ENCODE peak calls at places on chromosome 2, in four cellular contexts. W, Q, H and X are unnamed samples.
A peak's percentile ranks its signal among the peaks of the same experiment; 100 is the strongest.

GRCh38 chr2:111053266-111053665 is 67.4 kb upstream of the BCL2L11 start:
- DNase-seq in W (no peak), Q (no peak), H (no peak), X (no peak)

GRCh38 chr2:12020833-12021469 is 274.5 kb downstream of the LPIN1 start:
- DNase-seq in W (no peak), Q (no peak), H (no peak), X (no peak)

GRCh38 chr2:230881840-230882239 is 17.1 kb downstream of the ITM2C start:
- DNase-seq in W (no peak), Q (peak; percentile 28), H (no peak), X (no peak)

GRCh38 chr2:38407111-38407682 is 30.1 kb upstream of the ATL2 start:
- DNase-seq in W (no peak), Q (no peak), H (no peak), X (peak; percentile 87)

GRCh38 chr2:12299431-12299830 is 417.3 kb upstream of the TRIB2 start:
- DNase-seq in W (no peak), Q (no peak), H (no peak), X (no peak)

GRCh38 chr2:10267551-10268465 is 34.9 kb upstream of the HPCAL1 start:
- DNase-seq in W (no peak), Q (peak; percentile 61), H (no peak), X (peak; percentile 54)

GRCh38 chr2:18976112-18976961 is 382.1 kb downstream of the OSR1 start:
- DNase-seq in W (peak; percentile 94), Q (no peak), H (no peak), X (no peak)

GRCh38 chr2:238728322-238729260 is 119.3 kb upstream of the TWIST2 start:
- DNase-seq in W (peak; percentile 76), Q (no peak), H (no peak), X (peak; percentile 89)

GRCh38 chr2:176118606-176119370 is 2.2 kb downstream of the HOXD10 start:
- DNase-seq in W (no peak), Q (peak; percentile 71), H (no peak), X (peak; percentile 84)

GRCh38 chr2:190717764-190718651 is 69.1 kb downstream of the NAB1 start:
- DNase-seq in W (no peak), Q (no peak), H (no peak), X (no peak)

GRCh38 chr2:27379840-27380625 is 501 bp downstream of the ZNF513 start:
- DNase-seq in W (peak; percentile 76), Q (peak; percentile 43), H (peak; percentile 71), X (peak; percentile 69)

GRCh38 chr2:196266351-196266750 is 95.0 kb upstream of the STK17B start:
- DNase-seq in W (no peak), Q (no peak), H (no peak), X (no peak)

GRCh38 chr2:240934701-240935100 is 28.6 kb downstream of the CROCC2 start:
- DNase-seq in W (no peak), Q (peak; percentile 28), H (no peak), X (no peak)

GRCh38 chr2:177782613-177783012 is 290.0 kb downstream of the PDE11A start:
- DNase-seq in W (no peak), Q (no peak), H (no peak), X (no peak)

GRCh38 chr2:146917430-146918037 is 927.3 kb upstream of the ACVR2A start:
- DNase-seq in W (no peak), Q (no peak), H (no peak), X (no peak)

GRCh38 chr2:5520352-5520996 is 171.7 kb upstream of the SOX11 start:
- DNase-seq in W (peak; percentile 4), Q (no peak), H (no peak), X (no peak)

GRCh38 chr2:204967199-204967995 is 422.1 kb downstream of the PARD3B start:
- DNase-seq in W (no peak), Q (no peak), H (no peak), X (peak; percentile 24)

GRCh38 chr2:231476920-231477319 is 12.6 kb upstream of the NCL start:
- DNase-seq in W (no peak), Q (no peak), H (no peak), X (no peak)

GRCh38 chr2:176270100-176270750 is 983 bp downstream of the MTX2 start:
- DNase-seq in W (peak; percentile 12), Q (no peak), H (no peak), X (no peak)

GRCh38 chr2:191436368-191437055 is 191.3 kb downstream of the MYO1B start:
- DNase-seq in W (no peak), Q (no peak), H (no peak), X (no peak)

GRCh38 chr2:1591461-1591770 is 152.9 kb downstream of the PXDN start:
- DNase-seq in W (no peak), Q (peak; percentile 33), H (no peak), X (no peak)

GRCh38 chr2:1588994-1589611 is 155.2 kb downstream of the PXDN start:
- DNase-seq in W (peak; percentile 43), Q (peak; percentile 56), H (no peak), X (peak; percentile 69)

GRCh38 chr2:1591978-1592907 is 152.1 kb downstream of the PXDN start:
- DNase-seq in W (peak; percentile 77), Q (peak; percentile 91), H (peak; percentile 46), X (peak; percentile 93)

GRCh38 chr2:1588051-1588993 is 156.0 kb downstream of the PXDN start:
- DNase-seq in W (no peak), Q (no peak), H (no peak), X (no peak)

DNA sequence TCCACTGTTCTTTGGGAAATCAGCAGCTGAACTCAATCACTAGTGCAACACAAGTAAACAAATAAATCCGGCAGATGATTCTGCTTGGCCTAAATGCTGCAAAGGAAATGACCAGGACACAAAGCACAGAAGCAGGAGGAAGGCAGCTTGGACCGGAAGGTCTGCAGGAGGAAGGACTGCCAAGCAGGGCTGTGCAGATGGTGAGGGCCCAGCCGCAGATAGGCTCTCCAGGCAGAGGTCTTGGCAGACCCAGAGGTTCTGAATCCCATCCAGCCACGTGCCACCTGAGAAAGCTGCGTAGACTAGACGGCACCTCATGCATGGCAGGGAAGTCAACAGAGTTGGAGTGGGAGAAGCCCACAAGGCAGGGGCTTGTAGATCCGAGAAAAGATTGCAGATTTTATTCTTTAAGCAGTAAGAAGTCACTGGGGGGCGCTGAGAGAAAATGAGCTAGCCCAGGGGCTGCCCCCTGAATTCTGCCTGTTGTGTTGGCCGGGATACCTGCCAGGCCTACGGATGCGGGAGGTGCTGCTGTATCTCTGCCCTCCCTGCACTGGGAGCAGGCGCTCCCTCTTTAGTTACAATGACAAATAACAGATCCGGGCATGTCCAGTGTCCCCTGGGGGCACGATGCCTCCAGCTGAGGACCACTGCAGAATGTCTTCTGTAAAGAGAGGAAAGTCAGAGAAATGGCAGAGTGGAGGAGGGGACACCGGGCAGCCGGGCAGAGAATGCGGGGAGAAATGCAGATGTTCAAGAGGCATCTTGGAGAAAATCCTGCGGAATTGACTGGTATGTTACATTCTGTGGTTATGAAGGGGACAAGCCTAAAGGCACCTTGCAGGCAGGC is 153.5 kb downstream of the PXDN start:
- DNase-seq in W (no peak), Q (peak; percentile 63), H (no peak), X (peak; percentile 44)
- H2BK5ac ChIP-seq in W (no peak overlapping the region), Q (no peak overlapping the region), H (peak overlapping the region; percentile 7), X (no peak overlapping the region)

GRCh38 chr2:218645126-218645525 is 14.3 kb downstream of the ZNF142 start:
- DNase-seq in W (peak; percentile 62), Q (no peak), H (no peak), X (no peak)
- H2BK5ac ChIP-seq in W (peak overlapping the region; percentile 7), Q (no peak overlapping the region), H (no peak overlapping the region), X (no peak overlapping the region)

GRCh38 chr2:127105656-127106456 is 1.1 kb downstream of the BIN1 start:
- DNase-seq in W (peak; percentile 61), Q (peak; percentile 69), H (peak; percentile 51), X (peak; percentile 75)

GRCh38 chr2:127103243-127104165 is 3.5 kb downstream of the BIN1 start:
- DNase-seq in W (no peak), Q (peak; percentile 18), H (no peak), X (no peak)

GRCh38 chr2:127104166-127104660 is 2.7 kb downstream of the BIN1 start:
- DNase-seq in W (no peak), Q (peak; percentile 17), H (no peak), X (no peak)

GRCh38 chr2:127106457-127106997 is 427 bp downstream of the BIN1 start:
- DNase-seq in W (peak; percentile 10), Q (no peak), H (no peak), X (peak; percentile 69)

GRCh38 chr2:127104881-127105655 is 1.9 kb downstream of the BIN1 start:
- DNase-seq in W (no peak), Q (peak; percentile 28), H (no peak), X (peak; percentile 32)
- H2BK5ac ChIP-seq in W (peak overlapping the region; percentile 2), Q (no peak overlapping the region), H (peak overlapping the region; percentile 91), X (no peak overlapping the region)

DNA sequence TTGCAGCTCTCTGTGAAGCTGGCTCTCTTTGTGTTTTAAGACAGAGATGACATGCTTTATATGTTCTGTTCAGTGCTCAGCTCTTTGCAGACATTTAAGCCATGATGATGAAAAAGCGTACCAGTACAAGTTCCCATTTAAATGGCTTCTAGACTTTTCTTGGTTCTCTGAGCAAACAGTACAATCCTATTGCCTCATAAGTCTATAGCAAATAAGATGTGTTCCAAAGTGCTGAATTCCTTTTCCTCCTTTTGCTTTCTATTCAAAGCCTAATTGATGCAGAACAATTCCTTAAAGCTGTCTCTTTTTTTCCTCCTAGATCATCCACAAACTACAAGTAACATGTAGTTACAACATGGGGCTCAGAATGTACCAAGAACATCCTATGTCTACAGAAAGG is 168.8 kb upstream of the SPATS2L start:
- DNase-seq in W (no peak), Q (no peak), H (no peak), X (no peak)
- H2BK5ac ChIP-seq in W (no peak overlapping the region), Q (no peak overlapping the region), H (no peak overlapping the region), X (no peak overlapping the region)

GRCh38 chr2:39523308-39524044 is 86.4 kb upstream of the MAP4K3 start:
- DNase-seq in W (peak; percentile 93), Q (no peak), H (no peak), X (peak; percentile 57)
- H2BK5ac ChIP-seq in W (peak overlapping the region; percentile 94), Q (no peak overlapping the region), H (no peak overlapping the region), X (no peak overlapping the region)

DNA sequence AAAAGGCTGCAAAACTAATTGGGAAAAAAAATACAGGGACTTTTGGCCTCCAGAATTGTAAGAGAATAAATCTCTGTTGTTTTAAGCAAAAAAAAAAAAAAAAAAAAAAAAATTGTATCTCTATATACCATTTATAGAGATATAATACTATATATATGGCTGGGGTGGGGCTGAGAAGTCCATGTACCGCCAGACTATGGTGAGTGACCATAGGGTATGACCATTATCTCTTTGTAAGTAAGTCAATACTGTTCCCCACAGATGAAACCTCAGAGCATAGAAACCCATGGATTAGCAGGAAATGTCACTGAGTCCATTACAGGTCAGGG is 117.1 kb upstream of the MCFD2 start:
- DNase-seq in W (no peak), Q (no peak), H (no peak), X (no peak)
- H2BK5ac ChIP-seq in W (peak overlapping the region; percentile 96), Q (no peak overlapping the region), H (no peak overlapping the region), X (no peak overlapping the region)